ENCODE peak calls at places on chromosomes 12 and 14, in five cellular contexts. F is GM12864, X is dorsolateral prefrontal cortex, E is PC-9, L is heart left ventricle. A is an unnamed sample.

GRCh38 chr14:54489731-54490447 is 1.1 kb upstream of the GMFB start:
- DNase-seq in F (no peak), X (no peak), E (no peak), L (no peak), A (peak)

GRCh38 chr12:109731806-109732205 is 18.2 kb downstream of the FAM222A start:
- DNase-seq in F (no peak), X (peak), E (no peak), L (peak), A (no peak)

GRCh38 chr12:54294914-54295566 is 5.8 kb downstream of the NFE2 start:
- DNase-seq in F (no peak), X (no peak), E (no peak), L (no peak), A (no peak)

GRCh38 chr14:75800792-75801191 is 139.7 kb downstream of the TTLL5 start:
- DNase-seq in F (no peak), X (no peak), E (no peak), L (no peak), A (no peak)

GRCh38 chr12:7130791-7131501 is 775 bp downstream of the CLSTN3 start:
- DNase-seq in F (no peak), X (peak), E (peak), L (peak), A (peak)

GRCh38 chr12:130775953-130776856 is 60.1 kb upstream of the RIMBP2 start:
- DNase-seq in F (no peak), X (peak), E (peak), L (peak), A (peak)

GRCh38 chr14:22314183-22314820 is 274.7 kb downstream of the DAD1 start:
- DNase-seq in F (peak), X (no peak), E (no peak), L (no peak), A (peak)

GRCh38 chr14:100692256-100692655 is 34.4 kb upstream of the DLK1 start:
- DNase-seq in F (no peak), X (no peak), E (no peak), L (no peak), A (no peak)

GRCh38 chr14:77988966-77989365 is 181.2 kb upstream of the NRXN3 start:
- DNase-seq in F (no peak), X (peak), E (no peak), L (peak), A (peak)

GRCh38 chr12:14408208-14408607 is 42.7 kb downstream of the ATF7IP start:
- DNase-seq in F (no peak), X (no peak), E (no peak), L (no peak), A (peak)

GRCh38 chr12:106758349-106758951 is 16.0 kb upstream of the RIC8B start:
- DNase-seq in F (no peak), X (no peak), E (no peak), L (no peak), A (no peak)

GRCh38 chr14:87908591-87908990 is 84.4 kb downstream of the GALC start:
- DNase-seq in F (no peak), X (no peak), E (no peak), L (no peak), A (no peak)

GRCh38 chr14:77212933-77213656 is 31.5 kb downstream of the TMEM63C start:
- DNase-seq in F (no peak), X (no peak), E (peak), L (no peak), A (no peak)

GRCh38 chr14:70052990-70053389 is 135.8 kb downstream of the SLC8A3 start:
- DNase-seq in F (no peak), X (no peak), E (peak), L (no peak), A (peak)

GRCh38 chr14:66600416-66600815 is 92.5 kb downstream of the GPHN start:
- DNase-seq in F (no peak), X (no peak), E (no peak), L (no peak), A (peak)

GRCh38 chr14:74825008-74825407 is 50.9 kb downstream of the PROX2 start:
- DNase-seq in F (no peak), X (no peak), E (no peak), L (no peak), A (peak)

GRCh38 chr12:57611810-57612710 is 825 bp downstream of the ARHGEF25 start:
- DNase-seq in F (no peak), X (no peak), E (no peak), L (no peak), A (no peak)

GRCh38 chr14:58716706-58717105 is 78.9 kb downstream of the DACT1 start:
- DNase-seq in F (no peak), X (no peak), E (no peak), L (no peak), A (no peak)

GRCh38 chr12:122079532-122080081 is 1.1 kb downstream of the MLXIP start:
- DNase-seq in F (no peak), X (no peak), E (no peak), L (no peak), A (no peak)

GRCh38 chr14:105138021-105138541 is 30.5 kb downstream of the JAG2 start:
- DNase-seq in F (no peak), X (no peak), E (no peak), L (peak), A (no peak)

GRCh38 chr12:91565246-91565645 is 382.6 kb upstream of the DCN start:
- DNase-seq in F (no peak), X (no peak), E (no peak), L (no peak), A (peak)

GRCh38 chr12:92987362-92987761 is 58.3 kb upstream of the EEA1 start:
- DNase-seq in F (peak), X (no peak), E (no peak), L (no peak), A (peak)

GRCh38 chr14:93186961-93187360 is 1.8 kb downstream of the LYSET start:
- DNase-seq in F (no peak), X (no peak), E (no peak), L (no peak), A (no peak)

GRCh38 chr12:55724226-55724939 is 4.2 kb downstream of the RDH5 start:
- DNase-seq in F (no peak), X (peak), E (peak), L (peak), A (peak)

GRCh38 chr12:108826807-108827721 is 30.3 kb downstream of the SSH1 start:
- DNase-seq in F (no peak), X (no peak), E (no peak), L (no peak), A (no peak)

GRCh38 chr14:71600309-71600708 is 331.9 kb upstream of the RGS6 start:
- DNase-seq in F (no peak), X (no peak), E (no peak), L (no peak), A (no peak)

GRCh38 chr12:3366451-3367155 is 124.4 kb upstream of the PRMT8 start:
- DNase-seq in F (no peak), X (no peak), E (no peak), L (no peak), A (no peak)

GRCh38 chr12:64077922-64078321 is 144.2 kb downstream of the KICS2 start:
- DNase-seq in F (no peak), X (no peak), E (no peak), L (no peak), A (no peak)

GRCh38 chr14:60658116-60658515 is 8.8 kb upstream of the SIX1 start:
- DNase-seq in F (no peak), X (no peak), E (no peak), L (no peak), A (no peak)

GRCh38 chr12:32305163-32305562 is 94.2 kb upstream of the FGD4 start:
- DNase-seq in F (no peak), X (no peak), E (no peak), L (no peak), A (peak)

GRCh38 chr12:120822832-120823503 is 81.2 kb downstream of the SPPL3 start:
- DNase-seq in F (no peak), X (no peak), E (no peak), L (no peak), A (no peak)

GRCh38 chr12:107349008-107349747 is 255.8 kb upstream of the CRY1 start:
- DNase-seq in F (no peak), X (no peak), E (peak), L (no peak), A (peak)

GRCh38 chr12:12563529-12563928 is 866 bp upstream of the DUSP16 start:
- DNase-seq in F (no peak), X (no peak), E (no peak), L (no peak), A (peak)
- H3K4me3 ChIP-seq in F (no peak), X (no peak), E (peak), L (peak), A (no peak)

DNA sequence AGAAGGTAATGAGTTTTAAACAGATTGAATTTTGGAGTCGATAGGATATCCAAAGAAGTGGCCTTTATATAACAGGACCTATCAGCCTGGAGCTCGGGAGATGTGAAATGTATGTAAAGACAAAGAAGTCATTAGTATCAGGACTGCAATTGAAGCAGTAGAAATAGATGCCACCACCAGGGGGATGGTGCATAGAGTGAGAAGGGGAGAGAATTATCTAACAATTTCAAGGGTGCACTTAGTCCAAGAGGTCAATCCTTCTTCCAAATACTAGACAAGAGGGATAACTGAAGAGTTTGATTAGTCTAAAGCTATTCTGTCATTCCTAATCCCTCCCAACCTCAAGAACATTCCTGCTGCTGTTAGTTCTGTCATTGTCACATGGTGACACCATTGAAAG is 127.8 kb downstream of the CFAP54 start:
- DNase-seq in F (no peak), X (no peak), E (no peak), L (no peak), A (no peak)
- TF ChIP-seq CTCF in F (peak), X (no peak), E (no peak), L (no peak), A (no peak)

GRCh38 chr12:49853671-49854070 is 10.8 kb upstream of the BCDIN3D start:
- DNase-seq in F (no peak), X (no peak), E (no peak), L (no peak), A (no peak)
- H3K4me3 ChIP-seq in F (no peak), X (no peak), E (no peak), L (no peak), A (no peak)

GRCh38 chr12:112539221-112539620 is 120.5 kb downstream of the PTPN11 start:
- DNase-seq in F (no peak), X (no peak), E (no peak), L (no peak), A (no peak)
- TF ChIP-seq CTCF in F (no peak), X (no peak), E (peak), L (no peak), A (no peak)